ENCODE peak calls at places on chromosome 7, in eight cellular contexts. Y is left cardiac atrium; W is hypothalamus; V is transverse colon; I is GM12865; P is activated T-cell treated with anti-CD3 and anti-CD28 coated beads for 24 hours; Z is AG04449; E is stimulated activated CD8-positive, alpha-beta memory T cell treated with anti-CD3 and anti-CD28 coated beads, Interleukin-15, amount 100 ng/mL, for 1 hour. B is an unnamed sample.

GRCh38 chr7:78226059-78226658 is 427.6 kb downstream of the PHTF2 start:
- DNase-seq in Y (peak), W (no peak), V (peak), I (peak), P (no peak), Z (no peak), E (no peak), B (no peak)

GRCh38 chr7:94061316-94061715 is 57.2 kb upstream of the BET1 start:
- DNase-seq in Y (no peak), W (no peak), V (no peak), I (no peak), P (no peak), Z (no peak), E (no peak), B (no peak)

GRCh38 chr7:116180302-116180701 is 30.0 kb upstream of the TES start:
- DNase-seq in Y (no peak), W (no peak), V (no peak), I (peak), P (no peak), Z (no peak), E (no peak), B (no peak)

GRCh38 chr7:123367508-123368122 is 166.8 kb downstream of the IQUB start:
- DNase-seq in Y (no peak), W (no peak), V (no peak), I (peak), P (no peak), Z (no peak), E (no peak), B (no peak)

GRCh38 chr7:112422842-112423496 is 27.3 kb upstream of the IFRD1 start:
- DNase-seq in Y (peak), W (no peak), V (peak), I (peak), P (no peak), Z (peak), E (no peak), B (peak)

GRCh38 chr7:84688671-84689070 is 494.1 kb upstream of the SEMA3A start:
- DNase-seq in Y (no peak), W (no peak), V (no peak), I (no peak), P (no peak), Z (no peak), E (no peak), B (no peak)

GRCh38 chr7:28329616-28330373 is 82.5 kb upstream of the CREB5 start:
- DNase-seq in Y (no peak), W (no peak), V (peak), I (peak), P (no peak), Z (no peak), E (no peak), B (no peak)

GRCh38 chr7:131238260-131238940 is 89.3 kb upstream of the MKLN1 start:
- DNase-seq in Y (no peak), W (no peak), V (no peak), I (no peak), P (no peak), Z (no peak), E (no peak), B (no peak)

GRCh38 chr7:142463401-142463850 is 205.6 kb upstream of the PRSS58 start:
- DNase-seq in Y (no peak), W (no peak), V (no peak), I (peak), P (no peak), Z (no peak), E (no peak), B (no peak)

GRCh38 chr7:64951250-64951848 is 39.5 kb downstream of the ZNF117 start:
- DNase-seq in Y (no peak), W (no peak), V (no peak), I (peak), P (no peak), Z (peak), E (no peak), B (no peak)

GRCh38 chr7:133275008-133275407 is 22.1 kb downstream of the EXOC4 start:
- DNase-seq in Y (no peak), W (no peak), V (no peak), I (no peak), P (no peak), Z (no peak), E (no peak), B (no peak)

GRCh38 chr7:29977926-29978652 is 11.5 kb downstream of the SCRN1 start:
- DNase-seq in Y (no peak), W (no peak), V (no peak), I (peak), P (no peak), Z (no peak), E (no peak), B (no peak)

GRCh38 chr7:140238778-140239652 is 62.2 kb upstream of the KDM7A start:
- DNase-seq in Y (no peak), W (no peak), V (peak), I (no peak), P (no peak), Z (no peak), E (no peak), B (no peak)

GRCh38 chr7:120837599-120837998 is 20.3 kb downstream of the TSPAN12 start:
- DNase-seq in Y (no peak), W (no peak), V (no peak), I (peak), P (no peak), Z (no peak), E (no peak), B (no peak)

GRCh38 chr7:6614941-6615737 is at the start of gene ZNF853:
- DNase-seq in Y (peak), W (no peak), V (no peak), I (no peak), P (no peak), Z (no peak), E (no peak), B (no peak)

GRCh38 chr7:102434039-102434481 is 685 bp downstream of the ORAI2 start:
- DNase-seq in Y (no peak), W (no peak), V (no peak), I (no peak), P (no peak), Z (no peak), E (no peak), B (no peak)

GRCh38 chr7:154640266-154640865 is 362.6 kb downstream of the PAXIP1 start:
- DNase-seq in Y (no peak), W (no peak), V (peak), I (no peak), P (no peak), Z (no peak), E (no peak), B (no peak)

GRCh38 chr7:945147-945555 is 9.3 kb downstream of the ADAP1 start:
- DNase-seq in Y (peak), W (no peak), V (peak), I (no peak), P (no peak), Z (no peak), E (no peak), B (peak)

GRCh38 chr7:40715053-40715430 is 580.2 kb downstream of the SUGCT start:
- DNase-seq in Y (no peak), W (no peak), V (no peak), I (no peak), P (no peak), Z (no peak), E (no peak), B (no peak)